ENCODE peak calls at places on chromosomes 7 and 10, in seven cellular contexts. B is tibial artery; A is ELF-1; J is activated T-helper 1 cell treated with Interleukin-2 at 50 U/mL for 16 hours; V is activated T-cell treated with anti-CD3 and anti-CD28 coated beads, Interleukin-2, amount 50 U/mL, for 72 hours; F is GF-D8; E is osteocyte. M is an unnamed sample.

GRCh38 chr10:68826764-68827591 is at the start of gene STOX1:
- DNase-seq in B (peak; percentile 68), A (peak; percentile 83), J (peak; percentile 10), V (peak; percentile 73), F (no peak), E (peak; percentile 86), M (peak; percentile 78)

GRCh38 chr10:88820990-88821389 is 18.5 kb downstream of the LIPM start:
- DNase-seq in B (no peak), A (no peak), J (no peak), V (no peak), F (no peak), E (no peak), M (no peak)

GRCh38 chr7:44971991-44972441 is 6.8 kb downstream of the MYO1G start:
- DNase-seq in B (peak; percentile 54), A (no peak), J (no peak), V (no peak), F (no peak), E (no peak), M (no peak)

GRCh38 chr10:76874896-76875295 is 762.7 kb downstream of the KCNMA1 start:
- DNase-seq in B (no peak), A (no peak), J (no peak), V (no peak), F (no peak), E (no peak), M (no peak)

GRCh38 chr7:100632951-100633717 is 8.2 kb downstream of the TFR2 start:
- DNase-seq in B (no peak), A (peak; percentile 47), J (peak; percentile 43), V (peak; percentile 79), F (peak; percentile 60), E (no peak), M (peak; percentile 71)

GRCh38 chr7:51265066-51265907 is 51.3 kb downstream of the COBL start:
- DNase-seq in B (no peak), A (no peak), J (no peak), V (no peak), F (no peak), E (no peak), M (no peak)

GRCh38 chr10:5014936-5015335 is 11.3 kb upstream of the AKR1C2 start:
- DNase-seq in B (no peak), A (no peak), J (no peak), V (no peak), F (no peak), E (no peak), M (no peak)

GRCh38 chr10:125684583-125684982 is 1.6 kb upstream of the TEX36 start:
- DNase-seq in B (no peak), A (no peak), J (no peak), V (no peak), F (peak; percentile 18), E (no peak), M (peak; percentile 51)

GRCh38 chr7:97027427-97028234 is 3.0 kb upstream of the DLX5 start:
- DNase-seq in B (peak; percentile 85), A (peak; percentile 89), J (peak; percentile 33), V (peak; percentile 69), F (peak; percentile 60), E (no peak), M (peak; percentile 83)

GRCh38 chr10:24820616-24821015 is 96.9 kb upstream of the ARHGAP21 start:
- DNase-seq in B (no peak), A (peak; percentile 30), J (no peak), V (no peak), F (no peak), E (peak; percentile 78), M (no peak)

M was measured in KBM-7.